ENCODE peak calls at places on chromosome 9, in four cellular contexts. T is HCT116, X is K562, D is HepG2. V is an unnamed sample.

GRCh38 chr9:93167838-93168237 is 16.1 kb upstream of the WNK2 start:
- DNase-seq in D (no peak), X (no peak), T (no peak), V (no peak)

GRCh38 chr9:116661037-116661954 is 25.8 kb upstream of the TRIM32 start:
- DNase-seq in X (peak), D (peak), T (peak), V (peak)

GRCh38 chr9:3879731-3880493 is 354.1 kb upstream of the RFX3 start:
- DNase-seq in X (no peak), T (no peak), D (no peak), V (peak)

GRCh38 chr9:133876144-133876543 is 116.0 kb downstream of the VAV2 start:
- DNase-seq in T (no peak), X (peak), D (no peak), V (no peak)

GRCh38 chr9:131169567-131169966 is 44.2 kb downstream of the NUP214 start:
- DNase-seq in T (no peak), X (no peak), D (no peak), V (no peak)

GRCh38 chr9:137254624-137255447 is at the start of gene NELFB:
- DNase-seq in T (no peak), X (peak), D (peak), V (peak)

GRCh38 chr9:137987244-137988030 is 109.9 kb downstream of the CACNA1B start:
- DNase-seq in T (no peak), D (no peak), X (no peak), V (peak)

GRCh38 chr9:129995409-129996160 is 47.4 kb downstream of the FNBP1 start:
- DNase-seq in D (no peak), T (no peak), X (peak), V (no peak)

GRCh38 chr9:114069476-114070187 is 8.5 kb downstream of the AMBP start:
- DNase-seq in D (no peak), T (no peak), X (no peak), V (no peak)

GRCh38 chr9:113960748-113961147 is 84.6 kb downstream of the ZNF618 start:
- DNase-seq in T (no peak), D (no peak), X (no peak), V (no peak)

GRCh38 chr9:117957267-117957666 is 253.1 kb downstream of the TLR4 start:
- DNase-seq in T (no peak), D (no peak), X (no peak), V (no peak)

GRCh38 chr9:93582115-93582514 is 5.7 kb downstream of the PHF2 start:
- DNase-seq in X (no peak), T (no peak), D (peak), V (no peak)

GRCh38 chr9:10876333-10876732 is 263.5 kb upstream of the PTPRD start:
- DNase-seq in X (no peak), T (no peak), D (no peak), V (no peak)

GRCh38 chr9:94586316-94586715 is 7.3 kb downstream of the FBP2 start:
- DNase-seq in T (no peak), X (no peak), D (no peak), V (no peak)

GRCh38 chr9:90517103-90517502 is 125.5 kb downstream of the DIRAS2 start:
- DNase-seq in X (no peak), D (no peak), T (no peak), V (peak)

GRCh38 chr9:130444565-130445221 is at the start of gene ASS1:
- DNase-seq in X (peak), T (no peak), D (peak), V (peak)

GRCh38 chr9:83431470-83432060 is 106.6 kb downstream of the FRMD3 start:
- DNase-seq in D (peak), X (no peak), T (no peak), V (no peak)

GRCh38 chr9:91179237-91180138 is 182.2 kb downstream of the AUH start:
- DNase-seq in T (no peak), D (no peak), X (no peak), V (no peak)

GRCh38 chr9:73264636-73265035 is 113.0 kb downstream of the ANXA1 start:
- DNase-seq in X (no peak), T (no peak), D (no peak), V (no peak)

GRCh38 chr9:114122628-114123027 is 23.5 kb upstream of the KIF12 start:
- DNase-seq in T (no peak), D (no peak), X (no peak), V (no peak)

GRCh38 chr9:78013924-78014323 is 17.7 kb downstream of the GNAQ start:
- DNase-seq in T (no peak), X (no peak), D (no peak), V (no peak)

GRCh38 chr9:108830292-108830691 is 25.5 kb downstream of the ACTL7B start:
- DNase-seq in X (no peak), D (no peak), T (no peak), V (no peak)

GRCh38 chr9:16725066-16725465 is 145.4 kb downstream of the BNC2 start:
- DNase-seq in X (no peak), T (no peak), D (no peak), V (no peak)

GRCh38 chr9:71814805-71815204 is 46.5 kb upstream of the CEMIP2 start:
- DNase-seq in D (no peak), T (no peak), X (no peak), V (no peak)

GRCh38 chr9:133709716-133710571 is 28.2 kb downstream of the SARDH start:
- DNase-seq in D (no peak), T (no peak), X (no peak), V (no peak)

GRCh38 chr9:13939129-13939528 is 374.8 kb downstream of the NFIB start:
- DNase-seq in X (no peak), T (no peak), D (no peak), V (no peak)
- TF ChIP-seq JUND in X (no peak), T (no peak), D (no peak), V (no peak)

GRCh38 chr9:18910858-18911257 is 122.2 kb downstream of the SAXO1 start:
- DNase-seq in D (no peak), X (no peak), T (no peak), V (no peak)
- TF ChIP-seq JUND in D (no peak), X (no peak), T (no peak), V (no peak)

DNA sequence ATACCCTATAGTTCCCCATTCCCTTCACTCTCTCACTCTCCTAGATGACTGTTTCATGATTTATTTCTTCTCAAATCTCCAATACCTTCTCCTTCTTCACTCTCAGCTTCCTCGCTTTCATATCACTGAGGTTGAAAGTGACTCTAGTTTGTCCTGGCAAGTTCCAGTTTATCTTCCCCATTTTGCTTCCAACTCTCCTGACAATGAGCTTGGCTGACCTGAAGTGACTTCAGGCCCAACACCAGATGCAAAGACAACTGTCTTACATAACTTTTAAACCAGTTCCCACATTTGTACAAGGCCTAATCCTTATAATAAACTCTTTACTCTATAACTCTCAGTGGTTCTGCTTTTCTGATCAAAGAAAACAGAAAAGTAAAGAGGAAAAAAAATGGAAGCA is 21.9 kb downstream of the GNG10 start:
- DNase-seq in X (no peak), T (no peak), D (no peak), V (no peak)
- TF ChIP-seq JUND in X (no peak), T (no peak), D (no peak), V (no peak)

DNA sequence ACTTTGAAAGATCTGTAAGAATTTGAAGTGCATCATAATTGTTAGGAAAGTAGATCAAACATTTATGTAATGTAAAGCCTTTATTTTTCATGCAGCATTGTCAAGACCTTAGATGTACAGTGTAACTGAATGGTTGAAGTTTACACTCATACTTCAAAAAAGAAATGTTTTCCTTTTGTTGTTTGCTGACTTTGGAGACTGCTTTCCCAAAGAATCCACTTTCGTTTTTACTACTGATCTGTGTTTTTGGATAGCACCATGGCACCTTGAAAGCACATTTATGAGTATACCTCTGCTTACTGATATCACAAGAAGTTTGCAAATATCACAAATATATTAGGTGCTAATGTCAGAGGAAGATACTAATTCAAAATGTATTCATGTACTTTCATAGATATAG is 50.0 kb downstream of the PIP5K1B start:
- DNase-seq in X (no peak), T (no peak), D (peak), V (no peak)
- TF ChIP-seq JUND in X (no peak), T (no peak), D (no peak), V (no peak)

GRCh38 chr9:70746316-70746715 is 331.9 kb upstream of the KLF9 start:
- DNase-seq in D (no peak), X (no peak), T (no peak), V (no peak)

GRCh38 chr9:70749066-70749465 is 334.6 kb upstream of the KLF9 start:
- DNase-seq in D (no peak), T (no peak), X (no peak), V (no peak)

GRCh38 chr9:70747335-70747734 is 332.9 kb upstream of the KLF9 start:
- DNase-seq in X (no peak), T (no peak), D (no peak), V (no peak)

DNA sequence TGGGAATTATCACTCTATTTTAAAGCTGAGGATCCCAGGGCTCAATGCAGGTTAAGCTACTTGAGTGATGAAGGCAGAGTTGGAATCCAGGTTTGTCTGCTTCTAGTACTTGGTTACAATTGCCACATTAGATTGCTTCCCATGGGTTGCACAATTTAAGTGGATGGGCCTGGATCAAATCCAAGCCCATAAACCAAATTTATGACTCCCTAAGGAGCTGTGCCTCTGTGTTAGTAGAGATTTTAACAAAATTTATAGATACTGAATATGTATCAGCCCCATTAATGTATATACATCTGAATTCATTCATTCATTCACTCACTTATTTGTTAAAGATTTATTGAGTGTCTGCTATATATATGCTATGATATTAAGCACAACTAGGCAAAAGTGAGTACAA is 332.3 kb upstream of the KLF9 start:
- DNase-seq in T (no peak), D (no peak), X (no peak), V (no peak)
- TF ChIP-seq JUND in T (no peak), D (no peak), X (no peak), V (no peak)

GRCh38 chr9:70402213-70402612 is 12.2 kb downstream of the KLF9 start:
- DNase-seq in T (no peak), X (no peak), D (no peak), V (no peak)

GRCh38 chr9:70405808-70406445 is 8.5 kb downstream of the KLF9 start:
- DNase-seq in X (no peak), T (no peak), D (no peak), V (no peak)

GRCh38 chr9:70404261-70404660 is 10.2 kb downstream of the KLF9 start:
- DNase-seq in T (no peak), D (no peak), X (no peak), V (no peak)

GRCh38 chr9:70403166-70403565 is 11.3 kb downstream of the KLF9 start:
- DNase-seq in D (no peak), X (no peak), T (no peak), V (no peak)

DNA sequence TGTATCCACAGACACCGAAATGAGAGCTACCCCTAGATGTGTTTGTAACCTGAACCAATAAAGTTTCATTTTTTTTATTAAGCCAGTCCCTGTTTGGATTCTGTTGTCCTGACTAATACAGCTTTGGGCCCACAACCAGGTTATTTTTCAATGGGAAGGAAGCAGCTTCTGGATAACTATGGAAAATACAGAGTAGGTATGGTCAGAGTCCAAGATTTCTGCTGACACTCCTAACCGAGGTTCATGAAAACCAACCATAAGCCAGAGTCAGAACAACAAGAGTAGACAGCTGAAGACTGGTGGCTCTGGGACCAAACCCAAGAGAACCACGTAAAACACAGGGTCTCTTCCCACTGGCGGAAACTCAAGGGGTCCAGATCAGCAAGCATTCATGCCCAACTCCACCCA is 10.8 kb downstream of the KLF9 start:
- DNase-seq in X (no peak), T (no peak), D (no peak), V (no peak)
- TF ChIP-seq JUND in X (no peak), T (no peak), D (no peak), V (no peak)

DNA sequence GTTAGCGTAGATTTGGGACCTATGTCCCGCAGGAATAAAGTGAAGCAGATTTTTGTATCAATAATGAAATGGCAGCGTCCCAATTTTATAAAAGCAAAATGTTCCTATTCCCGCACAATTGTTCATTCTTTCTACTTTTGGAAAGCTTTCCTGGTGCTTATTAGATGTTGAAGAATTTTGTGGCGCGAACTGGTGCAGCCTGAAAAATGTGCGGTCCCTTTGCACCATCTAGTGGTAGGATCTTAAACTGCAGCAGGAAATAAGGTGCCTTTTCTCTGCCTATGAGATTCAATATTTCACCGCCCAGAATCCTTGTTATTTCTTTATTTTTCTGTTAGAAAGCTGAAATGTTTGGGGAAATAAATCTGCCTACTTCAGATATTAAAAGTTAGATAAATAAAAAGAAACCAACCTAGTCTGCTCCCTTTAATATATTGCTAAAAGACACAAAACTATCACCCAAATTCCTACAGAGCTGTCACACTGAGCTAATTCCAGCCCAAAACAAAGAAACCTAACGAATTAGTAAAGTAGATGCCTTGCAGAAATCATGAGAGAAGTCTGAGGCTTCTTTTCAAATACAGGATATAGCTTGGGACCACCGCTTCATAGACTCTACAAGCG is 122.4 kb upstream of the LMX1B start:
- DNase-seq in X (peak), D (peak), T (no peak), V (peak)
- TF ChIP-seq JUND in X (no peak), D (no peak), T (no peak), V (no peak)

DNA sequence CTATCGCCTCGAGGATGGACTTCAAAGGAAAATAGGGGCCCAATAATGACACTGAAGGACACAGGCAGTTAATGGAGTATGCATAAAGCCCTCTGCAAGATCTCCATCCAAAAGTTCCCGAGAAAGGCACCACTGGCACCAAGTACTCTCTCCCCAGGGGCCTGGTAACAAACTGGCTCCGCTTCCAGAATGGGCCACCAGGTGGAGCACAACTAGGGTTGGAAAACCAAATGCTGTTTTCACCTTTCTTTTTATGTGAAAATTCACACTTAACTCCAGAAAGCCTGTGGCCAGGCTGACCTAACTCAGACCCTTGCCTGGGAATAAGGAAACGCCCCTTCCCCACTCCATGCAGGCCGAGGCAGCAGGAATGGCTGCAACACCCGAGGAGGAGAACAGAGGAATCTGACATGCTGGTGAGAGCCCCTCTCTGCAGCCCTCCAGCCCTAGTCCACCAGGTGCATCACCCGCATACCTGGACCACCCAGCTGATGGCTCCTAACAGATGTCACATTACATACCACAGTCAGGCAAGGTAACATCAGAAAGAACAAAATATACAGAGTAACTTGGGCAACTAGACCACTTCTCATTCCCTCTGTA is 42.8 kb downstream of the CAMSAP1 start:
- DNase-seq in X (peak), T (peak), D (peak), V (peak)
- TF ChIP-seq JUND in X (no peak), T (no peak), D (no peak), V (no peak)